ENCODE peak calls at places on chromosomes 11 and 22, in seven cellular contexts. A is left lung, G is hepatocyte, T is transverse colon, B is fibroblast of the aortic adventitia, F is testis, L is astrocyte of the spinal cord. U is an unnamed sample.

GRCh38 chr11:59030037-59030436 is 56.1 kb upstream of the GLYATL1B start:
- DNase-seq in A (no peak), G (no peak), T (peak; percentile 13), B (no peak), F (no peak), L (no peak), U (no peak)

GRCh38 chr22:46038516-46039430 is 61.8 kb upstream of the WNT7B start:
- DNase-seq in A (no peak), G (no peak), T (no peak), B (no peak), F (no peak), L (no peak), U (no peak)

GRCh38 chr11:75066061-75066460 is 30.6 kb downstream of the OR2AT4 start:
- DNase-seq in A (no peak), G (no peak), T (no peak), B (no peak), F (no peak), L (no peak), U (peak; percentile 23)

GRCh38 chr11:73982595-73982989 is at the start of gene UCP2:
- DNase-seq in A (peak; percentile 99), G (peak; percentile 92), T (peak; percentile 90), B (peak; percentile 41), F (peak; percentile 91), L (no peak), U (peak; percentile 16)

GRCh38 chr11:80443177-80443576 is 1002.3 kb upstream of the TENM4 start:
- DNase-seq in A (no peak), G (no peak), T (no peak), B (peak; percentile 4), F (no peak), L (no peak), U (no peak)

GRCh38 chr22:45904236-45904635 is 72.7 kb downstream of the WNT7B start:
- DNase-seq in A (no peak), G (no peak), T (no peak), B (no peak), F (no peak), L (no peak), U (no peak)

GRCh38 chr11:75514596-75514995 is 11.1 kb downstream of the GDPD5 start:
- DNase-seq in A (no peak), G (no peak), T (no peak), B (no peak), F (no peak), L (no peak), U (no peak)

GRCh38 chr11:1153951-1154487 is 3.7 kb upstream of the MUC5AC start:
- DNase-seq in A (peak; percentile 78), G (peak; percentile 79), T (peak; percentile 35), B (peak; percentile 94), F (peak; percentile 11), L (peak; percentile 92), U (peak; percentile 33)

GRCh38 chr11:119144825-119145476 is 3.9 kb upstream of the ABCG4 start:
- DNase-seq in A (no peak), G (peak; percentile 87), T (peak; percentile 76), B (peak; percentile 67), F (peak; percentile 69), L (peak; percentile 66), U (peak; percentile 27)

GRCh38 chr22:24088796-24089195 is 77.7 kb downstream of the CABIN1 start:
- DNase-seq in A (no peak), G (no peak), T (no peak), B (no peak), F (no peak), L (peak; percentile 45), U (peak; percentile 5)

GRCh38 chr22:32904044-32904443 is 102.5 kb downstream of the TIMP3 start:
- DNase-seq in A (no peak), G (peak; percentile 49), T (peak; percentile 15), B (peak; percentile 38), F (peak; percentile 77), L (peak; percentile 12), U (no peak)

GRCh38 chr11:45652781-45653180 is 12.6 kb downstream of the CHST1 start:
- DNase-seq in A (peak; percentile 20), G (no peak), T (no peak), B (peak; percentile 75), F (no peak), L (no peak), U (no peak)

GRCh38 chr11:11318961-11319360 is 34.1 kb downstream of the CSNK2A3 start:
- DNase-seq in A (no peak), G (no peak), T (no peak), B (no peak), F (no peak), L (no peak), U (no peak)

GRCh38 chr22:19875531-19876313 is 21.0 kb upstream of the GNB1L start:
- DNase-seq in A (peak; percentile 63), G (no peak), T (no peak), B (peak; percentile 65), F (no peak), L (peak; percentile 13), U (no peak)

GRCh38 chr11:64156235-64157011 is 9.5 kb downstream of the MACROD1 start:
- DNase-seq in A (no peak), G (no peak), T (no peak), B (no peak), F (peak; percentile 47), L (no peak), U (no peak)

GRCh38 chr11:112270551-112271180 is 10.0 kb upstream of the PLET1 start:
- DNase-seq in A (no peak), G (peak; percentile 21), T (no peak), B (no peak), F (no peak), L (no peak), U (no peak)

GRCh38 chr11:17739945-17740338 is 5.4 kb downstream of the KCNC1 start:
- DNase-seq in A (no peak), G (no peak), T (no peak), B (no peak), F (no peak), L (no peak), U (no peak)

GRCh38 chr22:44576311-44577260 is 78.6 kb upstream of the RTL6 start:
- DNase-seq in A (peak; percentile 49), G (no peak), T (no peak), B (no peak), F (peak; percentile 7), L (no peak), U (no peak)

GRCh38 chr11:1412377-1413095 is 22.8 kb downstream of the BRSK2 start:
- DNase-seq in A (no peak), G (no peak), T (no peak), B (no peak), F (no peak), L (no peak), U (no peak)

GRCh38 chr22:35432226-35432905 is 32.4 kb downstream of the MCM5 start:
- DNase-seq in A (peak; percentile 29), G (no peak), T (no peak), B (no peak), F (no peak), L (no peak), U (no peak)

GRCh38 chr22:37843746-37844089 is 416 bp downstream of the ANKRD54 start:
- DNase-seq in A (peak; percentile 90), G (peak; percentile 75), T (peak; percentile 59), B (no peak), F (peak; percentile 56), L (no peak), U (no peak)

GRCh38 chr11:36333897-36334296 is 37.8 kb downstream of the PRR5L start:
- DNase-seq in A (no peak), G (no peak), T (no peak), B (peak; percentile 45), F (peak; percentile 48), L (peak; percentile 38), U (no peak)

GRCh38 chr11:8258771-8259170 is 4.9 kb downstream of the LMO1 start:
- DNase-seq in A (no peak), G (no peak), T (no peak), B (peak; percentile 33), F (no peak), L (peak; percentile 24), U (peak; percentile 12)

GRCh38 chr22:30398685-30399680 is 2.2 kb downstream of the SEC14L2 start:
- DNase-seq in A (no peak), G (no peak), T (no peak), B (peak; percentile 41), F (no peak), L (no peak), U (no peak)
- H3K4me3 ChIP-seq in A (no peak overlapping the region), G (no peak overlapping the region), T (no peak overlapping the region), B (peak overlapping the region; percentile 72), F (no peak overlapping the region), L (peak overlapping the region; percentile 74), U (peak overlapping the region; percentile 82)

GRCh38 chr11:20599424-20600346 is at the start of gene SLC6A5:
- DNase-seq in A (no peak), G (peak; percentile 81), T (no peak), B (peak; percentile 35), F (peak; percentile 77), L (peak; percentile 33), U (peak; percentile 1)

GRCh38 chr11:20597924-20598484 is 1.4 kb upstream of the SLC6A5 start:
- DNase-seq in A (no peak), G (no peak), T (no peak), B (no peak), F (no peak), L (no peak), U (no peak)

GRCh38 chr11:20596629-20597129 is 2.7 kb upstream of the SLC6A5 start:
- DNase-seq in A (no peak), G (no peak), T (no peak), B (no peak), F (no peak), L (no peak), U (no peak)

GRCh38 chr11:20597137-20597923 is 2.1 kb upstream of the SLC6A5 start:
- DNase-seq in A (no peak), G (no peak), T (no peak), B (no peak), F (no peak), L (no peak), U (no peak)

DNA sequence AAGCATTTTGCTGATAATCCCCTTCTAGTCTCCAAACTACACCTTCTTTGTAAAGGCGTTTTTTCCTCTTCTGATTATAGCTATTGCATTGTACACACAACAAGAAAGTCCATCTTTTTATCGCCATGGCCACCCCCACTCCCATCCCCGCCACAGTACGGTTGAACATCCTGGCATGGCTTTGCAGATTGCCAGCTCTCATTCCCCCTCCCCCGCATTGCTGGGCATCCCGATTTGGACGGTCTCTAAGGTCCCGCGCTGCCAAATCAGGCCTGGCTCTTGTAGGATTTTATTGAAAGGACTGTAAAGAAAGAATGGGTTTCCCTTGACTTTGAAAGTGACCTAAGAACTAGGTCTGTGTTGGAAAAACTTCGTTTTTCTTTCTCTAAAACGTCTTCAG is 921 bp upstream of the SLC6A5 start:
- DNase-seq in A (no peak), G (no peak), T (no peak), B (no peak), F (no peak), L (no peak), U (no peak)
- H3K4me3 ChIP-seq in A (no peak overlapping the region), G (no peak overlapping the region), T (no peak overlapping the region), B (no peak overlapping the region), F (no peak overlapping the region), L (no peak overlapping the region), U (no peak overlapping the region)

DNA sequence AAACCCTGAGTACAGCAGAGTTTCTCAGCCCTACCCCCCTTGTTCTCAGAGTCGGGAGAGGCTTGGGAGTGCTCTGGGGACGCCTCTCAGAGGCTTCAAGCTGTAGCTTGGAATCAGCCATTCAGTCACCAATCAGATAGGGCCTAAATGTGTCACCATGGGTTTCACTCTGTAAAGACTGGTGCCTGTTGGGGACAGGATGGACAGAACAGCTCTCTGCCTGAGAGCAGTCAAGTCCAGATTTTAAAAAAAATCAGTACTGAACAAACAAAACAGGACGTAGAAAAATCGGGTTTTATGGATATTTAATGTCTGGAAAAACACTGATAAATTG is 1.3 kb downstream of the FADD start:
- DNase-seq in A (no peak), G (peak; percentile 35), T (no peak), B (no peak), F (no peak), L (no peak), U (no peak)
- H3K4me3 ChIP-seq in A (peak overlapping the region; percentile 99), G (peak overlapping the region; percentile 41), T (peak overlapping the region; percentile 69), B (peak overlapping the region; percentile 98), F (peak overlapping the region; percentile 99), L (peak overlapping the region; percentile 71), U (peak overlapping the region; percentile 99)

GRCh38 chr22:27777128-27777527 is 24.4 kb downstream of the MN1 start:
- DNase-seq in A (no peak), G (no peak), T (no peak), B (no peak), F (no peak), L (no peak), U (no peak)
- H3K4me3 ChIP-seq in A (no peak overlapping the region), G (no peak overlapping the region), T (no peak overlapping the region), B (no peak overlapping the region), F (no peak overlapping the region), L (no peak overlapping the region), U (no peak overlapping the region)